ENCODE peak calls at places on chromosome 14, in six cellular contexts. One of them, this sample, is unnamed.

GRCh38 chr14:90381999-90382451 is 14.8 kb upstream of the CALM1 start:
- DNase-seq in ovary: peak
- DNase-seq in dorsolateral prefrontal cortex: peak
- DNase-seq in thyroid gland: peak
- DNase-seq in A549: no peak
- DNase-seq in mammary epithelial cell: no peak
- DNase-seq in this sample: no peak

GRCh38 chr14:63155511-63156189 is 48.6 kb upstream of the RHOJ start:
- DNase-seq in dorsolateral prefrontal cortex: no peak
- DNase-seq in thyroid gland: no peak
- DNase-seq in A549: peak
- DNase-seq in ovary: no peak
- DNase-seq in mammary epithelial cell: peak
- DNase-seq in this sample: no peak

GRCh38 chr14:95265106-95266094 is 54.3 kb downstream of the CLMN start:
- DNase-seq in A549: peak
- DNase-seq in ovary: no peak
- DNase-seq in thyroid gland: peak
- DNase-seq in dorsolateral prefrontal cortex: no peak
- DNase-seq in mammary epithelial cell: peak
- DNase-seq in this sample: peak

GRCh38 chr14:97218713-97219355 is 421.7 kb downstream of the VRK1 start:
- DNase-seq in mammary epithelial cell: no peak
- DNase-seq in thyroid gland: peak
- DNase-seq in A549: peak
- DNase-seq in dorsolateral prefrontal cortex: no peak
- DNase-seq in ovary: no peak
- DNase-seq in this sample: no peak

GRCh38 chr14:76926521-76927251 is 100.5 kb downstream of the LRRC74A start:
- DNase-seq in dorsolateral prefrontal cortex: no peak
- DNase-seq in ovary: peak
- DNase-seq in mammary epithelial cell: no peak
- DNase-seq in A549: no peak
- DNase-seq in thyroid gland: no peak
- DNase-seq in this sample: no peak

GRCh38 chr14:73814158-73814557 is 37.5 kb upstream of the PTGR2 start:
- DNase-seq in A549: no peak
- DNase-seq in ovary: no peak
- DNase-seq in dorsolateral prefrontal cortex: no peak
- DNase-seq in thyroid gland: no peak
- DNase-seq in mammary epithelial cell: no peak
- DNase-seq in this sample: no peak

GRCh38 chr14:38042356-38042755 is 165.3 kb upstream of the SSTR1 start:
- DNase-seq in A549: peak
- DNase-seq in ovary: no peak
- DNase-seq in mammary epithelial cell: no peak
- DNase-seq in dorsolateral prefrontal cortex: no peak
- DNase-seq in thyroid gland: peak
- DNase-seq in this sample: no peak

GRCh38 chr14:92733007-92733406 is 15.4 kb downstream of the LGMN start:
- DNase-seq in mammary epithelial cell: no peak
- DNase-seq in ovary: no peak
- DNase-seq in thyroid gland: peak
- DNase-seq in dorsolateral prefrontal cortex: no peak
- DNase-seq in A549: no peak
- DNase-seq in this sample: no peak

GRCh38 chr14:78644824-78645559 is 474.8 kb downstream of the NRXN3 start:
- DNase-seq in A549: no peak
- DNase-seq in dorsolateral prefrontal cortex: no peak
- DNase-seq in thyroid gland: peak
- DNase-seq in mammary epithelial cell: no peak
- DNase-seq in ovary: no peak
- DNase-seq in this sample: no peak

DNA sequence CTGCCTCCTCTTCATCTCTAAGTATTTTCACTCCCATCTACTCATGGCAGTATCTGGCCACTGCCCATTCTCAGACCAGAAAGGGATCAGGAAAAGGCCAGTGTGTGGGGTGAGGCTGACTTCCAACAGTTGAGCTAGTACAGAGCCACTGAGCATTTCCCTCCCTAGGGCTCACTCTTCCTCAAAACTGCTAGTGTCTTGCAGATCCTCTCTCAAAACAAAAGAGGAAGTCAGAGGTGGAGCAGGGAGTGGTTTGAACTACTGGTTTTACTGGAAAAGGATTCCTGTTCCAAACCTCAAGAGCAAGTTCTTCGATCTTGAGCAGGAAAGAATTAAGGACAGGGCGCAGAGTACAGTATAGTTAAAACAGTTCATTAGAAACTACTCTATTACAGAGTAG is 11.7 kb upstream of the RNASE10 start:
- DNase-seq in dorsolateral prefrontal cortex: no peak
- DNase-seq in mammary epithelial cell: no peak
- DNase-seq in A549: no peak
- DNase-seq in ovary: no peak
- DNase-seq in thyroid gland: no peak
- DNase-seq in this sample: no peak
- H3K4me3 ChIP-seq in dorsolateral prefrontal cortex: no peak
- H3K4me3 ChIP-seq in mammary epithelial cell: no peak
- H3K4me3 ChIP-seq in A549: no peak
- H3K4me3 ChIP-seq in ovary: no peak
- H3K4me3 ChIP-seq in thyroid gland: no peak
- H3K4me3 ChIP-seq in this sample: no peak

GRCh38 chr14:101825797-101826196 is 64.3 kb downstream of the PPP2R5C start:
- DNase-seq in A549: no peak
- DNase-seq in mammary epithelial cell: no peak
- DNase-seq in dorsolateral prefrontal cortex: no peak
- DNase-seq in thyroid gland: no peak
- DNase-seq in ovary: no peak
- DNase-seq in this sample: no peak

GRCh38 chr14:101824339-101824727 is 62.8 kb downstream of the PPP2R5C start:
- DNase-seq in dorsolateral prefrontal cortex: no peak
- DNase-seq in mammary epithelial cell: no peak
- DNase-seq in thyroid gland: no peak
- DNase-seq in ovary: no peak
- DNase-seq in A549: no peak
- DNase-seq in this sample: no peak

GRCh38 chr14:101827286-101827685 is 65.8 kb downstream of the PPP2R5C start:
- DNase-seq in ovary: no peak
- DNase-seq in mammary epithelial cell: no peak
- DNase-seq in thyroid gland: no peak
- DNase-seq in dorsolateral prefrontal cortex: no peak
- DNase-seq in A549: no peak
- DNase-seq in this sample: no peak

GRCh38 chr14:101828038-101828437 is 66.5 kb downstream of the PPP2R5C start:
- DNase-seq in ovary: no peak
- DNase-seq in A549: no peak
- DNase-seq in mammary epithelial cell: no peak
- DNase-seq in dorsolateral prefrontal cortex: no peak
- DNase-seq in thyroid gland: no peak
- DNase-seq in this sample: no peak

GRCh38 chr14:101826359-101826758 is 64.8 kb downstream of the PPP2R5C start:
- DNase-seq in thyroid gland: no peak
- DNase-seq in ovary: no peak
- DNase-seq in mammary epithelial cell: no peak
- DNase-seq in A549: no peak
- DNase-seq in dorsolateral prefrontal cortex: no peak
- DNase-seq in this sample: no peak
- H3K27ac ChIP-seq in thyroid gland: no peak
- H3K27ac ChIP-seq in ovary: no peak
- H3K27ac ChIP-seq in mammary epithelial cell: no peak
- H3K27ac ChIP-seq in A549: no peak
- H3K27ac ChIP-seq in dorsolateral prefrontal cortex: peak
- H3K27ac ChIP-seq in this sample: no peak

GRCh38 chr14:35965425-35965824 is 139.3 kb downstream of the BRMS1L start:
- DNase-seq in dorsolateral prefrontal cortex: no peak
- DNase-seq in ovary: no peak
- DNase-seq in A549: no peak
- DNase-seq in mammary epithelial cell: no peak
- DNase-seq in thyroid gland: no peak
- DNase-seq in this sample: no peak

GRCh38 chr14:35969310-35969709 is 143.2 kb downstream of the BRMS1L start:
- DNase-seq in A549: no peak
- DNase-seq in thyroid gland: no peak
- DNase-seq in dorsolateral prefrontal cortex: no peak
- DNase-seq in mammary epithelial cell: no peak
- DNase-seq in ovary: no peak
- DNase-seq in this sample: no peak

GRCh38 chr14:35963209-35963608 is 137.1 kb downstream of the BRMS1L start:
- DNase-seq in dorsolateral prefrontal cortex: no peak
- DNase-seq in mammary epithelial cell: no peak
- DNase-seq in ovary: no peak
- DNase-seq in A549: peak
- DNase-seq in thyroid gland: no peak
- DNase-seq in this sample: no peak

GRCh38 chr14:35961697-35962274 is 135.6 kb downstream of the BRMS1L start:
- DNase-seq in A549: no peak
- DNase-seq in ovary: no peak
- DNase-seq in mammary epithelial cell: no peak
- DNase-seq in dorsolateral prefrontal cortex: no peak
- DNase-seq in thyroid gland: no peak
- DNase-seq in this sample: no peak

DNA sequence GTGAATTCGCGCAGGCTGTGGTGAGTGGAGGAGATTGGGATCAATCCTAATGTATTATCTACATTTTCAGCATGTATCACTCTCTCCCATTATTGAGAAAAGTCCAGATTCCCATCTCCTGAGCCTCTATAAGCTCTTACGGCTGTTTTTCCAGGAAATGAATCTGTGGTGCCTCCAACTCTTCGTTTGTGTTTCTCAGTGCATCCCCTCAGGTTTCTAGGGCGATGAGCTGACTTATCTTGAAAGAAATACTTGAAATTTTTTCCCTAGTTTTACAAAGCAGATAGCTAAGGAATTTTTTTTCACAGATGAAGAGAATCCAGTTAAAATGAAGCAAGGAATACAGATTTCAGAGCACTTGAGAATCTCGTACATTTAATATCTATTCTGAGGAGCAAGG is 138.6 kb downstream of the BRMS1L start:
- DNase-seq in dorsolateral prefrontal cortex: no peak
- DNase-seq in mammary epithelial cell: no peak
- DNase-seq in A549: no peak
- DNase-seq in ovary: no peak
- DNase-seq in thyroid gland: no peak
- DNase-seq in this sample: no peak
- TF ChIP-seq CTCF in dorsolateral prefrontal cortex: no peak
- TF ChIP-seq CTCF in mammary epithelial cell: no peak
- TF ChIP-seq CTCF in A549: no peak
- TF ChIP-seq CTCF in ovary: no peak
- TF ChIP-seq CTCF in thyroid gland: no peak
- TF ChIP-seq CTCF in this sample: no peak

DNA sequence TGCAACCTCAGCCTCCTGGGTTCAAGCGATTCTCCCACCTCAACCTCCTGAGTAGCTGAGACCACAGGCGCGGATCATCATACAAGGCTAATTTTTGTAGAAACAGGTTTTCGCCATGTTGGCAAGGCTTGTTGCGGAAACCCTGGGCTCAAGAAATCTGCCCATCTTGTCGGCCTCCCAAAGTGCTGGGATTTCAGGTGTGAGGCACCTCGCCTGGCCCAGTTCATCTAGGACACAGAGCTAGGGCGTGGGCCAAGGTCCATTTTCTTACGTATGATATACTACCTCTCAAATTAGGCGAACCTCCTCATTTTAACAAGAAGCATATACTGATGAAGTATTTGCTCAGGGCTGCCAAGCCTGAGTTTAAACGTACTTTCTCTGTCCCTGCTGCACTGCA is 2.1 kb downstream of the RPS29 start:
- DNase-seq in dorsolateral prefrontal cortex: no peak
- DNase-seq in ovary: no peak
- DNase-seq in A549: no peak
- DNase-seq in mammary epithelial cell: no peak
- DNase-seq in thyroid gland: no peak
- DNase-seq in this sample: no peak
- H3K4me3 ChIP-seq in dorsolateral prefrontal cortex: peak
- H3K4me3 ChIP-seq in ovary: no peak
- H3K4me3 ChIP-seq in A549: peak
- H3K4me3 ChIP-seq in mammary epithelial cell: peak
- H3K4me3 ChIP-seq in thyroid gland: no peak
- H3K4me3 ChIP-seq in this sample: peak

GRCh38 chr14:31207746-31208545 is at the start of gene HECTD1:
- DNase-seq in thyroid gland: peak
- DNase-seq in ovary: peak
- DNase-seq in mammary epithelial cell: peak
- DNase-seq in A549: peak
- DNase-seq in dorsolateral prefrontal cortex: peak
- DNase-seq in this sample: peak

GRCh38 chr14:31208546-31209424 is 1.2 kb upstream of the HECTD1 start:
- DNase-seq in ovary: no peak
- DNase-seq in dorsolateral prefrontal cortex: no peak
- DNase-seq in A549: no peak
- DNase-seq in mammary epithelial cell: no peak
- DNase-seq in thyroid gland: no peak
- DNase-seq in this sample: no peak

GRCh38 chr14:31206536-31207286 is 882 bp downstream of the HECTD1 start:
- DNase-seq in mammary epithelial cell: no peak
- DNase-seq in thyroid gland: peak
- DNase-seq in ovary: no peak
- DNase-seq in A549: peak
- DNase-seq in dorsolateral prefrontal cortex: peak
- DNase-seq in this sample: no peak

GRCh38 chr14:31205681-31206535 is 1.7 kb downstream of the HECTD1 start:
- DNase-seq in A549: peak
- DNase-seq in dorsolateral prefrontal cortex: no peak
- DNase-seq in mammary epithelial cell: peak
- DNase-seq in thyroid gland: no peak
- DNase-seq in ovary: no peak
- DNase-seq in this sample: peak

DNA sequence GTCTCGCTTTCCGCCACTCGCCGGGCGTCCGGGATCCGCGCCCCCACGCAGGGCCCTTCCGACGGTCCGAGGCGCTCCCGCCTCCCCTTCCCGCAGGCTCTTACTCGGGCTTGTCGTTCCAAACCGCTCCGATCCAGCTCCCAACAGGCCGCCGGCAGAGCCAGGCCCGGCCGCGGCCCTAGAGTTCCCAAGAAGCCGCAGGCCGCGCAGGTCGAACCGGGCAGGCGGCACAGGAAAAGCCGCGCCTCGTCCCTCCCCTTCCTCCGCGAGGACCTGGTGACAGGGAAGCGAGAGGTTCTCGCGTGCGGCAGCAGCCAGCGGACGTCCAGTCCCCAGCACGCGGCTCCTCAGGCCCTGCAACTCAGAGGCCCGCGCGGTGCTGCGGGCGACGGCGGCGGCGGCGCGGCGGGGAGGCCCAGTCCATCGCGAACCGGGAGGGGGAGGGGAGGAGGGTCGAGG is 277 bp downstream of the HECTD1 start:
- DNase-seq in A549: no peak
- DNase-seq in mammary epithelial cell: peak
- DNase-seq in dorsolateral prefrontal cortex: no peak
- DNase-seq in thyroid gland: no peak
- DNase-seq in ovary: no peak
- DNase-seq in this sample: no peak
- H3K27ac ChIP-seq in A549: peak
- H3K27ac ChIP-seq in mammary epithelial cell: peak
- H3K27ac ChIP-seq in dorsolateral prefrontal cortex: peak
- H3K27ac ChIP-seq in thyroid gland: peak
- H3K27ac ChIP-seq in ovary: peak
- H3K27ac ChIP-seq in this sample: peak

This sample was measured in AG04450.